ENCODE peak calls at places on chromosomes 11 and 22, in seven cellular contexts. K is GM23338, X is iris pigment epithelial cell, C is heart left ventricle, D is non-pigmented ciliary epithelial cell, R is mucosa of gallbladder, J is hepatic stellate cell. W is an unnamed sample.

GRCh38 chr11:17653606-17654005 is 65.8 kb upstream of the MYOD1 start:
- DNase-seq in K (no peak), X (no peak), C (no peak), D (no peak), R (no peak), J (no peak), W (no peak)

GRCh38 chr11:57214087-57214395 is 23.0 kb downstream of the APLNR start:
- DNase-seq in K (no peak), X (peak; percentile 23), C (no peak), D (peak; percentile 14), R (no peak), J (peak; percentile 16), W (no peak)

GRCh38 chr11:44524751-44525171 is 40.7 kb upstream of the CD82 start:
- DNase-seq in K (no peak), X (peak; percentile 10), C (peak; percentile 55), D (peak; percentile 6), R (no peak), J (no peak), W (no peak)

GRCh38 chr22:38080847-38081635 is 2.9 kb downstream of the SLC16A8 start:
- DNase-seq in K (peak; percentile 84), X (peak; percentile 39), C (no peak), D (no peak), R (no peak), J (peak; percentile 54), W (peak; percentile 64)

GRCh38 chr22:29065468-29066190 is 4.0 kb upstream of the C22orf31 start:
- DNase-seq in K (no peak), X (no peak), C (no peak), D (no peak), R (no peak), J (no peak), W (no peak)

GRCh38 chr11:128956401-128957203 is 13.9 kb upstream of the TP53AIP1 start:
- DNase-seq in K (peak; percentile 91), X (peak; percentile 65), C (no peak), D (peak; percentile 46), R (peak; percentile 51), J (peak; percentile 70), W (no peak)

GRCh38 chr11:115677190-115677589 is 173.0 kb upstream of the CADM1 start:
- DNase-seq in K (no peak), X (no peak), C (no peak), D (no peak), R (no peak), J (no peak), W (no peak)

GRCh38 chr11:82701847-82702520 is 31.7 kb downstream of the FAM181B start:
- DNase-seq in K (peak; percentile 78), X (peak; percentile 45), C (no peak), D (peak; percentile 4), R (no peak), J (peak; percentile 19), W (no peak)

GRCh38 chr11:118052581-118053206 is 24.2 kb upstream of the TMPRSS4 start:
- DNase-seq in K (no peak), X (no peak), C (no peak), D (no peak), R (no peak), J (no peak), W (no peak)